ENCODE peak calls at places on chromosomes 11 and 22, in six cellular contexts. Z is aorta, I is heart left ventricle, R is IMR-90, J is upper lobe of left lung, F is HAP-1. L is an unnamed sample. For H3K36me3 and H3K27me3, the result is how much of the 10 kb centered on the place peaks cover.

GRCh38 chr11:92423133-92423532 is 198.5 kb downstream of the FAT3 start:
- DNase-seq in Z (no peak), J (no peak), R (peak), I (no peak), F (no peak), L (no peak)

GRCh38 chr11:117505285-117505970 is 177.8 kb downstream of the CEP164 start:
- DNase-seq in J (no peak), F (no peak), I (no peak), R (no peak), Z (no peak), L (no peak)

GRCh38 chr11:12280199-12280837 is 97.1 kb upstream of the PARVA start:
- DNase-seq in R (no peak), F (no peak), J (no peak), Z (no peak), I (no peak), L (peak)

GRCh38 chr11:96013459-96014213 is 89.7 kb upstream of the MTMR2 start:
- DNase-seq in I (no peak), J (peak), Z (no peak), R (no peak), F (no peak), L (no peak)

GRCh38 chr11:116454020-116454645 is 318.7 kb downstream of the BUD13 start:
- DNase-seq in Z (no peak), I (no peak), J (no peak), R (peak), F (peak), L (peak)

GRCh38 chr11:128380280-128380604 is 207.1 kb downstream of the ETS1 start:
- DNase-seq in Z (no peak), J (no peak), I (no peak), F (no peak), R (no peak), L (no peak)

GRCh38 chr11:15208570-15209222 is 94.0 kb downstream of the INSC start:
- DNase-seq in J (peak), R (peak), F (peak), I (peak), Z (peak), L (peak)

GRCh38 chr11:46417711-46418110 is 26.1 kb upstream of the CHRM4 start:
- DNase-seq in F (no peak), Z (no peak), R (no peak), I (no peak), J (no peak), L (peak)

GRCh38 chr11:62880231-62880802 is 379 bp upstream of the SLC3A2 start:
- DNase-seq in R (peak), F (peak), J (no peak), I (peak), Z (peak), L (no peak)

GRCh38 chr11:131511794-131512193 is 141.4 kb downstream of the NTM start:
- DNase-seq in J (no peak), I (no peak), R (no peak), F (no peak), Z (no peak), L (peak)

GRCh38 chr22:20211997-20212753 is 55.9 kb downstream of the RTN4R start:
- DNase-seq in R (peak), J (peak), F (no peak), I (peak), Z (peak), L (peak)

GRCh38 chr11:102853055-102853454 is 9.6 kb upstream of the MMP3 start:
- DNase-seq in J (no peak), I (no peak), Z (no peak), R (no peak), F (no peak), L (no peak)

GRCh38 chr11:11916981-11917399 is 75.2 kb downstream of the USP47 start:
- DNase-seq in I (no peak), R (peak), F (no peak), Z (no peak), J (no peak), L (no peak)

GRCh38 chr11:13043912-13044628 is 35.0 kb downstream of the RASSF10 start:
- DNase-seq in J (no peak), F (no peak), R (no peak), Z (no peak), I (no peak), L (no peak)

GRCh38 chr11:11845066-11845465 is 3.3 kb downstream of the USP47 start:
- DNase-seq in Z (no peak), J (no peak), F (no peak), R (no peak), I (no peak), L (no peak)

GRCh38 chr22:27801197-27801615 is 350 bp downstream of the MN1 start:
- DNase-seq in F (peak), I (peak), R (peak), Z (no peak), J (peak), L (peak)

GRCh38 chr11:133955091-133955846 is 1.5 kb downstream of the IGSF9B start:
- DNase-seq in I (peak), R (no peak), Z (peak), F (no peak), J (peak), L (peak)

GRCh38 chr11:1010551-1011319 is 25.8 kb downstream of the MUC6 start:
- DNase-seq in R (no peak), J (peak), F (no peak), I (no peak), Z (no peak), L (no peak)

GRCh38 chr11:57475191-57475590 is 14.9 kb downstream of the RTN4RL2 start:
- DNase-seq in F (no peak), J (no peak), I (no peak), R (peak), Z (no peak), L (no peak)

GRCh38 chr22:49554296-49554625 is 273.4 kb downstream of the BRD1 start:
- DNase-seq in F (no peak), I (peak), Z (peak), J (peak), R (no peak), L (no peak)

DNA sequence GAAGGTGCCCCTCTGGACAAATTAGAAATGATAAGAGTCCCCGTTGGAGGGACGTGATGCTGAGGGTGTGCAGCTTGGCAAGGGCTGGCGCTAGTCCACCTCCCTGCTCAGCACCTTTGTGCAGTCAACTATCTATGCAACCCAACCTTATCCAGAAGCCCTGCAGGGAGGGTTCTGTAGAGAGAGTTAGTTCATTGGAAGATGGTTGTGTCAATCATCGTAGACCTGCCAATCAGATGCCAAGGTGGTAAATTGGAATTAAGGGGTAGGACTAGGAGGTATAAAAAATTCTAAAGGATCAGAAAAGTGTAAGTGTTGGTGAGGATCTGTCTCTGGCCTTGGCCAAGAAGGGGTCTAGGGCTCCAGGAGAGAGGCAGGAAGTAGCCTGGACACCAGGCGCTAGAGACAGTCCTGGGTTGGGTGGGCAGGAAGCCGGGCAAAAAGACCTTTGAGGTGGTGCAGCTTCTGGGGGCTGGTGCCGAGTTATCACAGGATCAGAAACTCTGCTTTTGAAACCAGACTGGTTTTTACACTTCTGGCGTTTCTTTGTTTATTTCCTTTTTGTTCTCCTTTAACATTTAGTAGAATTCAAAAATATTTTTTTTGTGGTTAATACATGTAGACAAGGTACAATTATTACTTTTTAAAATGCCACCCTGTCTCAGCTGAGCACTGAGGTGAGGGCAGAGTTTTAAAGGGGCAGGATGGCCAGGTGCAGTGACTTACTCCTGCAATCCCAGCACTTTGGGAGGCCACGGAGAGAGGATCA is 1.6 kb downstream of the C1QTNF6 start:
- DNase-seq in F (peak), J (no peak), Z (peak), I (peak), R (peak), L (peak)
- H3K4me3 ChIP-seq in F (no peak), J (no peak), Z (no peak), I (peak), R (no peak), L (peak)

GRCh38 chr11:64905516-64906313 is 11.3 kb downstream of the ATG2A start:
- DNase-seq in R (no peak), J (no peak), I (peak), Z (no peak), F (no peak), L (peak)

GRCh38 chr11:64908766-64909165 is 8.2 kb downstream of the ATG2A start:
- DNase-seq in J (peak), Z (no peak), F (no peak), I (no peak), R (no peak), L (no peak)

GRCh38 chr11:64909653-64910343 is 7.2 kb downstream of the ATG2A start:
- DNase-seq in I (peak), Z (no peak), J (peak), R (no peak), F (no peak), L (no peak)

GRCh38 chr11:64903291-64903833 is 13.6 kb downstream of the ATG2A start:
- DNase-seq in J (no peak), F (no peak), Z (no peak), R (no peak), I (no peak), L (peak)

DNA sequence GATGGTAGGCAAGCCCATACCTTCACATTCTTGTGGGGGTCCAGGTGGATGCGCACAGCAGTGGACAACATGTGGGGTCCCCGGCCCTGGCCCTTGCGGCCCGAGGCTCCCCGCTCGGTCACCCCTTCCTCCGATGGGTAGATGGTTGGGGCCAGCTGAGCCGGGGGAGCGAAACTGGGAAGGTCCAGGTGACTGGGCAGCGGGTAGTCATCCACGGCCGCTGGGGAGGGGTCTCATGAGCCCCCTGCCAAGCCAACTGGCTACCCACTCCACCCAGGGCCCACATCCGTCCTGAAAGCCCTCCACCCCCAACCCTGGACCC is 10.7 kb downstream of the ATG2A start:
- DNase-seq in R (no peak), I (peak), J (no peak), Z (no peak), F (no peak), L (peak)
- H3K36me3 ChIP-seq in R (half or more), I (half or more), J (half or more), Z (under half), F (under half), L (under half)

GRCh38 chr11:113971506-113972195 is 3.3 kb upstream of the HTR3A start:
- DNase-seq in F (no peak), R (no peak), I (no peak), Z (no peak), J (no peak), L (no peak)

DNA sequence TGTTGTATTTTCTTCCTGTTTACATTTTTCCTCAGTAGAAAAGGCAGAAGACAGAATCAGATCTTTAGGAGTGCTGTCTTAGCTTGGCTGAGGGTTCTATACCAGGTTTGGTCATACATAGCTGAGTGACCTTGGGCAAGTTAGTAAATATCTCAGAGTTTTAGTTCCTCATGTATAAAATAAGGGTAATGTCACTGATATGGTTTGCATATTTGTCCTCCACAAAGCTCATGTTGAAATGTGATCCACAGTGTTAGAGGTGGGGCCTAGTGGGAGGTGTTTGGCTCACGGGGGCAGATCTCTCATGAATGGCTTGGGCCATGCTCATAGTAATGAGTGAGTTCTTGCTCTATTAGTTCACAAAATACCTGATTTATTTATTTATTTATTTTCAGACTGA is 7.5 kb upstream of the HTR3A start:
- DNase-seq in Z (no peak), J (no peak), R (no peak), F (no peak), I (no peak), L (no peak)
- H3K27me3 ChIP-seq in Z (under half), J (under half), R (under half), F (under half), I (under half), L (under half)

GRCh38 chr11:2893021-2893528 is 7.5 kb upstream of the CDKN1C start:
- DNase-seq in R (no peak), I (no peak), J (no peak), Z (no peak), F (no peak), L (no peak)
- H3K4me3 ChIP-seq in R (peak), I (peak), J (peak), Z (no peak), F (peak), L (peak)

GRCh38 chr11:85961130-85961529 is 105.9 kb downstream of the CCDC83 start:
- DNase-seq in F (no peak), J (no peak), Z (no peak), R (no peak), I (no peak), L (no peak)

GRCh38 chr11:85960678-85961077 is 105.5 kb downstream of the CCDC83 start:
- DNase-seq in Z (no peak), J (no peak), R (no peak), I (no peak), F (no peak), L (no peak)

GRCh38 chr11:85967457-85967856 is 101.4 kb downstream of the PICALM start:
- DNase-seq in J (no peak), I (no peak), Z (no peak), F (no peak), R (no peak), L (no peak)

GRCh38 chr11:85961930-85962363 is 106.8 kb downstream of the CCDC83 start:
- DNase-seq in F (no peak), R (peak), J (no peak), Z (no peak), I (no peak), L (no peak)

GRCh38 chr11:85965202-85965601 is 103.7 kb downstream of the PICALM start:
- DNase-seq in J (no peak), I (no peak), F (no peak), R (peak), Z (no peak), L (no peak)
- H3K36me3 ChIP-seq in J (half or more), I (half or more), F (under half), R (under half), Z (under half), L (under half)

GRCh38 chr11:61526956-61527731 is 18.6 kb downstream of the LRRC10B start:
- DNase-seq in J (no peak), R (no peak), F (no peak), I (no peak), Z (no peak), L (no peak)
- H3K27me3 ChIP-seq in J (under half), R (half or more), F (half or more), I (under half), Z (under half), L (under half)

GRCh38 chr11:65390099-65390941 is 3.9 kb downstream of the FRMD8 start:
- DNase-seq in J (peak), R (no peak), F (no peak), Z (no peak), I (no peak), L (peak)
- H3K4me3 ChIP-seq in J (no peak), R (no peak), F (no peak), Z (no peak), I (peak), L (no peak)

L was measured in H7.